ENCODE peak calls at places on chromosome 21, in four cellular contexts. Q is breast epithelium, T is A549, F is lower leg skin. C is an unnamed sample.

GRCh38 chr21:31136891-31137290 is 98.6 kb upstream of the KRTAP19-8 start:
- DNase-seq in Q (no peak), T (no peak), F (no peak), C (no peak)

GRCh38 chr21:31636874-31637273 is 22.6 kb upstream of the SOD1 start:
- DNase-seq in T (no peak), Q (no peak), F (no peak), C (no peak)

GRCh38 chr21:15140321-15141019 is 75.7 kb upstream of the NRIP1 start:
- DNase-seq in Q (no peak), T (peak; percentile 18), F (no peak), C (no peak)

GRCh38 chr21:28899744-28900143 is 92.9 kb downstream of the LTN1 start:
- DNase-seq in F (no peak), Q (no peak), T (no peak), C (no peak)

GRCh38 chr21:46388896-46389295 is 64.9 kb downstream of the PCNT start:
- DNase-seq in T (no peak), F (no peak), Q (no peak), C (no peak)

GRCh38 chr21:37710555-37711293 is 205.5 kb downstream of the KCNJ6 start:
- DNase-seq in F (no peak), Q (no peak), T (no peak), C (no peak)

GRCh38 chr21:35294231-35294898 is 245.3 kb upstream of the RUNX1 start:
- DNase-seq in F (no peak), T (no peak), Q (peak; percentile 61), C (no peak)

GRCh38 chr21:33988237-33988835 is 72.7 kb upstream of the ATP5PO start:
- DNase-seq in F (no peak), T (no peak), Q (no peak), C (no peak)

GRCh38 chr21:46347791-46348381 is 23.9 kb downstream of the PCNT start:
- DNase-seq in Q (no peak), F (no peak), T (no peak), C (no peak)

GRCh38 chr21:44255519-44255981 is 6.1 kb downstream of the DNMT3L start:
- DNase-seq in Q (no peak), F (no peak), T (no peak), C (no peak)

GRCh38 chr21:46191257-46191685 is 7.0 kb upstream of the SPATC1L start:
- DNase-seq in Q (peak; percentile 48), T (no peak), F (peak; percentile 87), C (no peak)

GRCh38 chr21:17834639-17835354 is 15.6 kb upstream of the C21orf91 start:
- DNase-seq in Q (no peak), F (no peak), T (no peak), C (no peak)

GRCh38 chr21:46599251-46599572 is 5.7 kb downstream of the S100B start:
- DNase-seq in Q (no peak), F (no peak), T (no peak), C (no peak)

GRCh38 chr21:39316062-39316461 is 2.6 kb upstream of the BRWD1 start:
- DNase-seq in Q (no peak), T (no peak), F (no peak), C (no peak)

GRCh38 chr21:27329255-27329851 is 362.5 kb upstream of the ADAMTS5 start:
- DNase-seq in Q (no peak), F (no peak), T (no peak), C (no peak)

GRCh38 chr21:25985990-25986389 is 184.6 kb downstream of the APP start:
- DNase-seq in T (no peak), Q (no peak), F (no peak), C (no peak)

GRCh38 chr21:15848632-15849031 is 118.8 kb downstream of the USP25 start:
- DNase-seq in F (no peak), T (peak; percentile 7), Q (no peak), C (no peak)

GRCh38 chr21:28745131-28746055 is 247.3 kb downstream of the LTN1 start:
- DNase-seq in T (peak; percentile 10), F (peak; percentile 92), Q (peak; percentile 68), C (peak; percentile 86)

GRCh38 chr21:19489930-19490329 is 1086.3 kb upstream of the TMPRSS15 start:
- DNase-seq in T (no peak), F (no peak), Q (no peak), C (no peak)

GRCh38 chr21:35469446-35469845 is 420.3 kb upstream of the RUNX1 start:
- DNase-seq in Q (no peak), F (no peak), T (no peak), C (no peak)

GRCh38 chr21:15014220-15014619 is 50.6 kb downstream of the NRIP1 start:
- DNase-seq in Q (no peak), F (no peak), T (no peak), C (no peak)

GRCh38 chr21:26007911-26008579 is 162.5 kb downstream of the APP start:
- DNase-seq in T (no peak), F (no peak), Q (no peak), C (no peak)

GRCh38 chr21:35048183-35048601 is 910 bp downstream of the RUNX1 start:
- DNase-seq in T (no peak), F (no peak), Q (no peak), C (peak; percentile 46)

GRCh38 chr21:44535963-44536362 is 4.0 kb downstream of the KRTAP10-1 start:
- DNase-seq in T (no peak), Q (peak; percentile 42), F (peak; percentile 71), C (no peak)

GRCh38 chr21:44736291-44737004 is 25.1 kb upstream of the TSPEAR start:
- DNase-seq in T (peak; percentile 31), F (peak; percentile 73), Q (no peak), C (peak; percentile 79)

GRCh38 chr21:26909972-26910371 is 56.9 kb downstream of the ADAMTS5 start:
- DNase-seq in T (no peak), F (no peak), Q (no peak), C (no peak)

GRCh38 chr21:16583567-16583966 is 853.8 kb downstream of the USP25 start:
- DNase-seq in F (no peak), Q (no peak), T (no peak), C (no peak)

GRCh38 chr21:15367061-15367626 is 302.3 kb upstream of the NRIP1 start:
- DNase-seq in F (no peak), T (no peak), Q (no peak), C (no peak)

GRCh38 chr21:33817663-33818433 is 97.8 kb downstream of the ATP5PO start:
- DNase-seq in F (no peak), Q (no peak), T (no peak), C (no peak)

GRCh38 chr21:31326478-31327247 is 17.4 kb downstream of the TIAM1 start:
- DNase-seq in T (no peak), F (no peak), Q (no peak), C (no peak)

GRCh38 chr21:37071561-37072238 is 1.2 kb downstream of the PIGP start:
- DNase-seq in T (peak; percentile 23), Q (peak; percentile 72), F (peak; percentile 93), C (no peak)

GRCh38 chr21:39904457-39904856 is 37.2 kb downstream of the PCP4 start:
- DNase-seq in T (no peak), F (peak; percentile 58), Q (no peak), C (no peak)

GRCh38 chr21:34707876-34708325 is 39.1 kb downstream of the CLIC6 start:
- DNase-seq in T (no peak), F (peak; percentile 37), Q (no peak), C (no peak)

GRCh38 chr21:46393451-46393940 is 65.2 kb upstream of the DIP2A start:
- DNase-seq in T (no peak), Q (no peak), F (no peak), C (no peak)

GRCh38 chr21:45996311-45997204 is 15.0 kb downstream of the COL6A1 start:
- DNase-seq in T (no peak), Q (peak; percentile 46), F (peak; percentile 81), C (peak; percentile 8)

GRCh38 chr21:37994211-37994610 is 78.0 kb upstream of the KCNJ6 start:
- DNase-seq in F (no peak), Q (no peak), T (no peak), C (no peak)

GRCh38 chr21:17441370-17441769 is 71.5 kb upstream of the CXADR start:
- DNase-seq in F (no peak), Q (peak; percentile 72), T (no peak), C (no peak)

GRCh38 chr21:42688841-42689371 is 35.5 kb downstream of the PDE9A start:
- DNase-seq in F (no peak), T (no peak), Q (no peak), C (no peak)
- TF ChIP-seq CTCF in F (no peak), T (no peak), Q (no peak), C (no peak)

GRCh38 chr21:32790626-32791025 is 19.1 kb upstream of the PAXBP1 start:
- DNase-seq in T (no peak), F (no peak), Q (no peak), C (no peak)
- TF ChIP-seq POLR2A in T (no peak), F (no peak), Q (no peak), C (no peak)

DNA sequence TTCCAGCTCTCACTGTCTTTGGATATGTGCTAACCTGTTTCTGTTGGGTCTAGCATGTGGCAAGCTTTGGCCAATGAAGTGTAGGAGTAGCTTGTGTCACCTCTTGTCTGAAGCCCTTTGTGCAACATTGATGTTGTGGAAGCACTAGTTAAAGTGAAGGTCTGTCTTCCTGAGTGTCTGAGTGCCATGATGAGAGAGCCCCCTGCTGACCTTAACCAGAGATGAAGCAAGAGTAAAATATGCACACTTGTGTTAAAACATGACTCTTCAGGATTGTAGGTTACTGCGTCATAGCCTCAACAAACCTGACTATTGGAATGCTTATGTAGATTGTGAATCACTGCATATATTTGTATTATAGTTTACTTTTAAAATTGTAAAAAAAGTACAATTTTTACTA is 103.7 kb downstream of the NCAM2 start:
- DNase-seq in Q (no peak), F (no peak), T (no peak), C (no peak)
- TF ChIP-seq CTCF in Q (no peak), F (no peak), T (no peak), C (no peak)

DNA sequence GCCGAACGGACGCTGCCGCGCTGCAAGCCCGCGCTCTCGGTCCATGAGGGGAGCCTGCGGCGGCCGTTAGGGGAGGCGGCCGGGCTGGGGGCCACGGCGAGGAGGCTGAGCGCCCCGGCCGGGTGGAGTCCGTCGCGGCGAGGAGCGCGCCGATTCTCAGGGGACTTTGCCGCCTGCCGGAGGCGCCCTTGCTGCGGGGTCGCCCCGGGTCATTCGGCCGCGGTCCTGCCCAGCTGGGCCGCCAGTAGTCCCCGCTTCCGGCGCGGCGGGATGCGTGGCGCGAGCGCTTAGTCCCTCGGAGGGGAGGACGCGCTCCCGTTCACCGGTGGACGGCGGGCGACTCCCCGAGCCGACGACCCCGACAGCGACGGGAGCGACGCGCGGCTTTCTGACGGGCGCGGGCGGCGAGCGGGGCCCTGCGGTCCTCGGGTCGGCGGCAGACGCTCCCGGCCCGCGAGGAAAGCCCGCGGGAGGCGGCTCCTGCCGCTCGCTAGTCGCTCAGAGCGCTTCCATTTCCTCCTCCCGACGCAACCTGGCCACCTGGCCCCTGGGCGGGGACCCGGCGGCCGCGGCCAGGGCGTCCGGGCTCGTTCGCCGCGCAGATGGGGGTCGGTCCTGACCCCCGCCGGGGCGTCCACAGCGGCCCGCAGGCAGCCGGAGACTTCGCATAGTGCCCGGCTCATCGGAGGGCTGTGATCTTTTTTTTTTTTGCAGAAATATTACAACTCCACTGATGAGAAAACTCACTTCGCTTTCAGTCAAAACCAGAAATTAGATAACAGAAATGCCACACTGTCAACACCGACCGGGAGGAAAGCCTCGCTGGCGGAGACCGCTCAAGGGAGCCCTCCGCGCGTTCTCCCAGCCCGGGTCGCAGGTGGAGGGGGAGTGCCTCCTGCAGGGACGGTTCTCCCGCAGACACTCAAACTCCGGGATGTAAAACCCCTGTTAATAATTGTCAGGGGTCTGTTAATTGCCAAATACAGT is 640 bp upstream of the ZBTB21 start:
- DNase-seq in Q (no peak), T (peak; percentile 7), F (no peak), C (no peak)
- TF ChIP-seq POLR2A in Q (no peak), T (peak; percentile 65), F (no peak), C (peak; percentile 28)